ENCODE peak calls at places on chromosomes 5 and 9, in eight cellular contexts. One of them, this sample, is unnamed.

GRCh38 chr9:126204197-126204596 is 122.4 kb upstream of the MVB12B start:
- DNase-seq in fibroblast of the conjunctiva: no peak
- DNase-seq in stimulated activated CD4-positive, alpha-beta T cell treated with anti-CD3 and anti-CD28 coated beads, Interleukin-15, amount 100 ng/mL, for 1 hour: no peak
- DNase-seq in stimulated activated CD8-positive, alpha-beta memory T cell treated with anti-CD3 and anti-CD28 coated beads, Interleukin-15, amount 100 ng/mL, for 4 hours: no peak
- DNase-seq in COR-L47: no peak
- DNase-seq in Caki2: no peak
- DNase-seq in iPS DF 6.9: no peak
- DNase-seq in fibroblast of the aortic adventitia: no peak
- DNase-seq in this sample: no peak

GRCh38 chr9:33633621-33634020 is 109.6 kb downstream of the ANKRD18B start:
- DNase-seq in fibroblast of the conjunctiva: no peak
- DNase-seq in stimulated activated CD4-positive, alpha-beta T cell treated with anti-CD3 and anti-CD28 coated beads, Interleukin-15, amount 100 ng/mL, for 1 hour: no peak
- DNase-seq in stimulated activated CD8-positive, alpha-beta memory T cell treated with anti-CD3 and anti-CD28 coated beads, Interleukin-15, amount 100 ng/mL, for 4 hours: no peak
- DNase-seq in COR-L47: no peak
- DNase-seq in Caki2: no peak
- DNase-seq in iPS DF 6.9: no peak
- DNase-seq in fibroblast of the aortic adventitia: no peak
- DNase-seq in this sample: no peak

GRCh38 chr5:112933651-112934365 is 11.8 kb upstream of the REEP5 start:
- DNase-seq in fibroblast of the conjunctiva: peak
- DNase-seq in stimulated activated CD4-positive, alpha-beta T cell treated with anti-CD3 and anti-CD28 coated beads, Interleukin-15, amount 100 ng/mL, for 1 hour: no peak
- DNase-seq in stimulated activated CD8-positive, alpha-beta memory T cell treated with anti-CD3 and anti-CD28 coated beads, Interleukin-15, amount 100 ng/mL, for 4 hours: no peak
- DNase-seq in COR-L47: no peak
- DNase-seq in Caki2: no peak
- DNase-seq in iPS DF 6.9: no peak
- DNase-seq in fibroblast of the aortic adventitia: peak
- DNase-seq in this sample: no peak

GRCh38 chr9:98890256-98890655 is 53.5 kb upstream of the COL15A1 start:
- DNase-seq in fibroblast of the conjunctiva: no peak
- DNase-seq in stimulated activated CD4-positive, alpha-beta T cell treated with anti-CD3 and anti-CD28 coated beads, Interleukin-15, amount 100 ng/mL, for 1 hour: no peak
- DNase-seq in stimulated activated CD8-positive, alpha-beta memory T cell treated with anti-CD3 and anti-CD28 coated beads, Interleukin-15, amount 100 ng/mL, for 4 hours: no peak
- DNase-seq in COR-L47: peak
- DNase-seq in Caki2: no peak
- DNase-seq in iPS DF 6.9: no peak
- DNase-seq in fibroblast of the aortic adventitia: no peak
- DNase-seq in this sample: no peak

GRCh38 chr9:19429590-19429989 is 20.8 kb downstream of the ACER2 start:
- DNase-seq in fibroblast of the conjunctiva: no peak
- DNase-seq in stimulated activated CD4-positive, alpha-beta T cell treated with anti-CD3 and anti-CD28 coated beads, Interleukin-15, amount 100 ng/mL, for 1 hour: no peak
- DNase-seq in stimulated activated CD8-positive, alpha-beta memory T cell treated with anti-CD3 and anti-CD28 coated beads, Interleukin-15, amount 100 ng/mL, for 4 hours: no peak
- DNase-seq in COR-L47: no peak
- DNase-seq in Caki2: no peak
- DNase-seq in iPS DF 6.9: no peak
- DNase-seq in fibroblast of the aortic adventitia: peak
- DNase-seq in this sample: no peak

GRCh38 chr9:33475357-33475756 is 1.6 kb upstream of the NOL6 start:
- DNase-seq in fibroblast of the conjunctiva: no peak
- DNase-seq in stimulated activated CD4-positive, alpha-beta T cell treated with anti-CD3 and anti-CD28 coated beads, Interleukin-15, amount 100 ng/mL, for 1 hour: no peak
- DNase-seq in stimulated activated CD8-positive, alpha-beta memory T cell treated with anti-CD3 and anti-CD28 coated beads, Interleukin-15, amount 100 ng/mL, for 4 hours: no peak
- DNase-seq in COR-L47: no peak
- DNase-seq in Caki2: no peak
- DNase-seq in iPS DF 6.9: no peak
- DNase-seq in fibroblast of the aortic adventitia: no peak
- DNase-seq in this sample: no peak

GRCh38 chr5:134113908-134114875 is at the start of gene TCF7:
- DNase-seq in fibroblast of the conjunctiva: peak
- DNase-seq in stimulated activated CD4-positive, alpha-beta T cell treated with anti-CD3 and anti-CD28 coated beads, Interleukin-15, amount 100 ng/mL, for 1 hour: peak
- DNase-seq in stimulated activated CD8-positive, alpha-beta memory T cell treated with anti-CD3 and anti-CD28 coated beads, Interleukin-15, amount 100 ng/mL, for 4 hours: peak
- DNase-seq in COR-L47: peak
- DNase-seq in Caki2: peak
- DNase-seq in iPS DF 6.9: peak
- DNase-seq in fibroblast of the aortic adventitia: peak
- DNase-seq in this sample: peak

GRCh38 chr9:85511746-85512145 is 230.0 kb downstream of the AGTPBP1 start:
- DNase-seq in fibroblast of the conjunctiva: no peak
- DNase-seq in stimulated activated CD4-positive, alpha-beta T cell treated with anti-CD3 and anti-CD28 coated beads, Interleukin-15, amount 100 ng/mL, for 1 hour: no peak
- DNase-seq in stimulated activated CD8-positive, alpha-beta memory T cell treated with anti-CD3 and anti-CD28 coated beads, Interleukin-15, amount 100 ng/mL, for 4 hours: no peak
- DNase-seq in COR-L47: no peak
- DNase-seq in Caki2: no peak
- DNase-seq in iPS DF 6.9: no peak
- DNase-seq in fibroblast of the aortic adventitia: no peak
- DNase-seq in this sample: no peak

GRCh38 chr5:173802670-173803165 is 85.4 kb upstream of the CPEB4 start:
- DNase-seq in fibroblast of the conjunctiva: no peak
- DNase-seq in stimulated activated CD4-positive, alpha-beta T cell treated with anti-CD3 and anti-CD28 coated beads, Interleukin-15, amount 100 ng/mL, for 1 hour: no peak
- DNase-seq in stimulated activated CD8-positive, alpha-beta memory T cell treated with anti-CD3 and anti-CD28 coated beads, Interleukin-15, amount 100 ng/mL, for 4 hours: no peak
- DNase-seq in COR-L47: no peak
- DNase-seq in Caki2: no peak
- DNase-seq in iPS DF 6.9: no peak
- DNase-seq in fibroblast of the aortic adventitia: peak
- DNase-seq in this sample: peak

GRCh38 chr5:50881407-50881806 is 215.0 kb downstream of the PARP8 start:
- DNase-seq in fibroblast of the conjunctiva: no peak
- DNase-seq in stimulated activated CD4-positive, alpha-beta T cell treated with anti-CD3 and anti-CD28 coated beads, Interleukin-15, amount 100 ng/mL, for 1 hour: no peak
- DNase-seq in stimulated activated CD8-positive, alpha-beta memory T cell treated with anti-CD3 and anti-CD28 coated beads, Interleukin-15, amount 100 ng/mL, for 4 hours: no peak
- DNase-seq in COR-L47: no peak
- DNase-seq in Caki2: no peak
- DNase-seq in iPS DF 6.9: no peak
- DNase-seq in fibroblast of the aortic adventitia: no peak
- DNase-seq in this sample: no peak

GRCh38 chr5:10801931-10802674 is 41.1 kb upstream of the DAP start:
- DNase-seq in fibroblast of the conjunctiva: no peak
- DNase-seq in stimulated activated CD4-positive, alpha-beta T cell treated with anti-CD3 and anti-CD28 coated beads, Interleukin-15, amount 100 ng/mL, for 1 hour: no peak
- DNase-seq in stimulated activated CD8-positive, alpha-beta memory T cell treated with anti-CD3 and anti-CD28 coated beads, Interleukin-15, amount 100 ng/mL, for 4 hours: no peak
- DNase-seq in COR-L47: no peak
- DNase-seq in Caki2: no peak
- DNase-seq in iPS DF 6.9: no peak
- DNase-seq in fibroblast of the aortic adventitia: peak
- DNase-seq in this sample: no peak

GRCh38 chr9:133461975-133462374 is 2.2 kb downstream of the CACFD1 start:
- DNase-seq in fibroblast of the conjunctiva: no peak
- DNase-seq in stimulated activated CD4-positive, alpha-beta T cell treated with anti-CD3 and anti-CD28 coated beads, Interleukin-15, amount 100 ng/mL, for 1 hour: no peak
- DNase-seq in stimulated activated CD8-positive, alpha-beta memory T cell treated with anti-CD3 and anti-CD28 coated beads, Interleukin-15, amount 100 ng/mL, for 4 hours: no peak
- DNase-seq in COR-L47: no peak
- DNase-seq in Caki2: no peak
- DNase-seq in iPS DF 6.9: no peak
- DNase-seq in fibroblast of the aortic adventitia: no peak
- DNase-seq in this sample: no peak

GRCh38 chr9:5587024-5587423 is 41.9 kb upstream of the RIC1 start:
- DNase-seq in fibroblast of the conjunctiva: no peak
- DNase-seq in stimulated activated CD4-positive, alpha-beta T cell treated with anti-CD3 and anti-CD28 coated beads, Interleukin-15, amount 100 ng/mL, for 1 hour: no peak
- DNase-seq in stimulated activated CD8-positive, alpha-beta memory T cell treated with anti-CD3 and anti-CD28 coated beads, Interleukin-15, amount 100 ng/mL, for 4 hours: no peak
- DNase-seq in COR-L47: no peak
- DNase-seq in Caki2: no peak
- DNase-seq in iPS DF 6.9: no peak
- DNase-seq in fibroblast of the aortic adventitia: peak
- DNase-seq in this sample: no peak

GRCh38 chr9:4934976-4935672 is 49.9 kb upstream of the JAK2 start:
- DNase-seq in fibroblast of the conjunctiva: no peak
- DNase-seq in stimulated activated CD4-positive, alpha-beta T cell treated with anti-CD3 and anti-CD28 coated beads, Interleukin-15, amount 100 ng/mL, for 1 hour: no peak
- DNase-seq in stimulated activated CD8-positive, alpha-beta memory T cell treated with anti-CD3 and anti-CD28 coated beads, Interleukin-15, amount 100 ng/mL, for 4 hours: no peak
- DNase-seq in COR-L47: no peak
- DNase-seq in Caki2: no peak
- DNase-seq in iPS DF 6.9: no peak
- DNase-seq in fibroblast of the aortic adventitia: no peak
- DNase-seq in this sample: no peak

GRCh38 chr5:142922223-142922952 is 152.2 kb downstream of the ARHGAP26 start:
- DNase-seq in fibroblast of the conjunctiva: peak
- DNase-seq in stimulated activated CD4-positive, alpha-beta T cell treated with anti-CD3 and anti-CD28 coated beads, Interleukin-15, amount 100 ng/mL, for 1 hour: no peak
- DNase-seq in stimulated activated CD8-positive, alpha-beta memory T cell treated with anti-CD3 and anti-CD28 coated beads, Interleukin-15, amount 100 ng/mL, for 4 hours: no peak
- DNase-seq in COR-L47: peak
- DNase-seq in Caki2: peak
- DNase-seq in iPS DF 6.9: no peak
- DNase-seq in fibroblast of the aortic adventitia: peak
- DNase-seq in this sample: peak

GRCh38 chr5:130720355-130720754 is 444.7 kb downstream of the HINT1 start:
- DNase-seq in fibroblast of the conjunctiva: peak
- DNase-seq in stimulated activated CD4-positive, alpha-beta T cell treated with anti-CD3 and anti-CD28 coated beads, Interleukin-15, amount 100 ng/mL, for 1 hour: no peak
- DNase-seq in stimulated activated CD8-positive, alpha-beta memory T cell treated with anti-CD3 and anti-CD28 coated beads, Interleukin-15, amount 100 ng/mL, for 4 hours: no peak
- DNase-seq in COR-L47: peak
- DNase-seq in Caki2: peak
- DNase-seq in iPS DF 6.9: peak
- DNase-seq in fibroblast of the aortic adventitia: peak
- DNase-seq in this sample: peak